ENCODE peak calls at places on chromosome 12, in four cellular contexts. I, V, Q and N are unnamed samples.

GRCh38 chr12:17666641-17667324 is 423.2 kb downstream of the RERGL start:
- DNase-seq in I (no peak), Q (no peak), V (no peak), N (no peak)

GRCh38 chr12:131369094-131369845 is 341.6 kb upstream of the SFSWAP start:
- DNase-seq in V (no peak), I (peak; percentile 32), Q (no peak), N (no peak)

GRCh38 chr12:67740706-67741105 is 92.2 kb downstream of the DYRK2 start:
- DNase-seq in Q (no peak), I (no peak), V (no peak), N (no peak)

GRCh38 chr12:117936722-117937484 is 31.9 kb downstream of the KSR2 start:
- DNase-seq in V (no peak), Q (no peak), I (no peak), N (no peak)

GRCh38 chr12:13179159-13180074 is 17.1 kb upstream of the EMP1 start:
- DNase-seq in Q (peak; percentile 80), I (peak; percentile 74), V (peak; percentile 66), N (peak; percentile 95)

GRCh38 chr12:112599871-112600270 is 181.1 kb downstream of the PTPN11 start:
- DNase-seq in V (no peak), I (no peak), Q (peak; percentile 70), N (no peak)

GRCh38 chr12:102061096-102061555 is 665 bp downstream of the WASHC3 start:
- DNase-seq in Q (peak; percentile 38), I (no peak), V (peak; percentile 14), N (no peak)

GRCh38 chr12:124713041-124713435 is 145.6 kb upstream of the NCOR2 start:
- DNase-seq in Q (no peak), I (peak; percentile 88), V (no peak), N (no peak)

GRCh38 chr12:15530361-15530760 is 208.1 kb downstream of the PTPRO start:
- DNase-seq in Q (no peak), V (peak; percentile 33), I (no peak), N (no peak)

GRCh38 chr12:14913381-14913781 is 25.0 kb downstream of the ERP27 start:
- DNase-seq in V (no peak), Q (peak; percentile 99), I (peak; percentile 69), N (peak; percentile 79)

GRCh38 chr12:123237646-123238329 is 4.6 kb downstream of the MTRFR start:
- DNase-seq in Q (peak; percentile 72), I (peak; percentile 80), V (peak; percentile 77), N (peak; percentile 59)

GRCh38 chr12:5096241-5096880 is 52.7 kb downstream of the KCNA5 start:
- DNase-seq in I (no peak), Q (peak; percentile 38), V (peak; percentile 74), N (peak; percentile 61)

DNA sequence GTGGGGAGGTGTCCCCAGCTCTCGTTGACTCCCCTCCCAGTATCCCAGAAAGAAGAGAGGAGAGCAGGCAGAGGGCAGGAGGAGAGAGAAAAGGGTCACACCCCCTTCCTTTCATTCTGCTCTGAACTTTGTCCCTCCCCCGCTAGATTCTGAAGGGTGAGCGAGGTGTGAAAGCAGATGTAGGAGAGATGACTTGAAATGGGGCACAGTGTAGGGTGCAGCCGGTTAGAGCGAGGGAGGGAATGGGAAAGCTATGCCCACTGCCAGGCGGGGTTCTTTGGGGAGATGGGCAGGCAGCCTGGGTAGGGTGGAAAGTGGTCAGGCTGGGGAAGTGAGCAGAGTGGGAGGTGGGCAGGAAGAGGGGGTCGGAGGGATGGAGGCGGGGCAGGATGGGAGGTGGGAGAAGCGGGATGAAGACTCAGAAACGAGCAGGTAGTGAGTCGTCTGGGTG is 11.6 kb upstream of the CALCOCO1 start:
- DNase-seq in I (no peak), Q (no peak), V (no peak), N (no peak)
- H3K27ac ChIP-seq in I (no peak overlapping the region), Q (no peak overlapping the region), V (no peak overlapping the region), N (no peak overlapping the region)

GRCh38 chr12:3242199-3242863 is 165.2 kb downstream of the TSPAN9 start:
- DNase-seq in V (no peak), Q (no peak), I (no peak), N (no peak)

GRCh38 chr12:3238196-3238595 is 161.0 kb downstream of the TSPAN9 start:
- DNase-seq in I (no peak), Q (no peak), V (no peak), N (no peak)

GRCh38 chr12:3244219-3244750 is 167.1 kb downstream of the TSPAN9 start:
- DNase-seq in Q (no peak), V (no peak), I (no peak), N (no peak)

GRCh38 chr12:3243376-3244084 is 166.4 kb downstream of the TSPAN9 start:
- DNase-seq in Q (no peak), V (no peak), I (no peak), N (no peak)

DNA sequence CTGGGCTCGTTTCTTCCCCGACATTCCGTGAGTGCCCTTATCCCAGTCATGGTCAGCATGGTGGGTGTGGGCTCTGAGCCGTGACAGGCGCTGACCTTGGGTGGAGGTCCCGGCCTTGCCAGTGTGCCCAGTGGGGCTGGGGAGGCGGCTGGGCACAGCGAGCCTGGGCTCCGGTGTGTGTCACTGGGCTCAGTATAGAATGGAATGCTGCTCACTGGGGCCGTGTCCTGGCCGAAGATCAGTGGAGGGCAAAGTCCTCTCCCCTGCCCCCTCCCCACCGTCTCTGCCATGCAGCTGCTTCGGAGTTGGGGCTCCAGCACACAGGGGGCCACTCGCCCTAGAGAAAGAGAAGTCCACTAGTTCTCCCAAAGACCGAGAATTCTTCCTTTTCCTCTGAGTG is 164.4 kb downstream of the TSPAN9 start:
- DNase-seq in Q (no peak), V (no peak), I (no peak), N (no peak)
- H3K27ac ChIP-seq in Q (no peak overlapping the region), V (no peak overlapping the region), I (no peak overlapping the region), N (no peak overlapping the region)

GRCh38 chr12:28175098-28175589 is 15.1 kb upstream of the CCDC91 start:
- DNase-seq in V (no peak), I (no peak), Q (no peak), N (no peak)

GRCh38 chr12:28177862-28178261 is 12.4 kb upstream of the CCDC91 start:
- DNase-seq in V (no peak), Q (no peak), I (no peak), N (no peak)

GRCh38 chr12:28176295-28176694 is 14.0 kb upstream of the CCDC91 start:
- DNase-seq in Q (no peak), V (no peak), I (no peak), N (no peak)

GRCh38 chr12:28178775-28179174 is 11.5 kb upstream of the CCDC91 start:
- DNase-seq in V (no peak), Q (no peak), I (no peak), N (no peak)

DNA sequence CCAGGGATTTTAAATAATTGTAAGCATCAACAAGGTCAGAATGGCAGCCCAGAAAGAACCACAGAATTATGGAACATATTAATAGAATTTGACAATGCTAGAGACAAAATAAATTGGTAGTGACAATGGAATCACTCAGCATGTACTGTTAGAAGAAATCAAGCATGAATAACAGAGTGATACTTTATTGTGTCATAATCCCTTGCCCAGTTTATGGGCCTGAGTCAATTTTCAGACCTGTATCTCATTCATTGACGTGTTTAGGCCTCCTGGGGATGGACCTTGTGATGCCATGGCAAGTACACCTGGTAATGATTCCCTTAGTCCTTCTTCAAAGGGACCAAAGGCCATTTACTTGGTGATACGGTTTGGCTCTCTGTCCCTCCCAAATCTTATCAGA is 12.8 kb upstream of the CCDC91 start:
- DNase-seq in Q (peak; percentile 35), V (no peak), I (no peak), N (no peak)
- H3K27ac ChIP-seq in Q (no peak overlapping the region), V (no peak overlapping the region), I (no peak overlapping the region), N (no peak overlapping the region)

GRCh38 chr12:45065125-45065626 is 14.3 kb upstream of the DBX2 start:
- DNase-seq in Q (no peak), I (no peak), V (no peak), N (no peak)
- H3K27ac ChIP-seq in Q (no peak overlapping the region), I (no peak overlapping the region), V (no peak overlapping the region), N (no peak overlapping the region)

GRCh38 chr12:53039851-53040250 is 10.0 kb upstream of the TNS2 start:
- DNase-seq in I (no peak), Q (no peak), V (no peak), N (no peak)

GRCh38 chr12:53036802-53037201 is 13.1 kb upstream of the TNS2 start:
- DNase-seq in V (no peak), I (no peak), Q (no peak), N (no peak)

GRCh38 chr12:53031616-53032015 is 18.2 kb upstream of the TNS2 start:
- DNase-seq in V (no peak), Q (no peak), I (no peak), N (no peak)

DNA sequence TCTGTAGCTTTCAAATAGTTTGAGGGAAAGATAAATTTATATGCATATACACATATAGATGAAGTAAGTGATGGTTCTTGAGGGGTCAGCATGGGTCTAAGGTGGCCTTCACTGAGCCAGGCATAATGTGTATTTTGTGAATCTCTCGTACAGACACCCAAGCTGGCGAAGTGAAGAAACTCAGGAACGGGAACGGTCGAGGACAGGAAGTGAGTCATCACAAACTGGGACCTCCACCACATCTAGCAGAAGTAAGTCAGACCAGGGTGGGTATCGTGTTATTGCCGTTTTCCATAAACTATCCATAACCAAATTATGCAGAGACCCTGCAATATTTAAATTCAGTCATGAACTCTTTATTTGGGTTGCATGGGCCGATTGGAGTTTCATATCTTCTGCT is 15.4 kb upstream of the TNS2 start:
- DNase-seq in I (no peak), Q (no peak), V (no peak), N (no peak)
- H3K27ac ChIP-seq in I (no peak overlapping the region), Q (no peak overlapping the region), V (no peak overlapping the region), N (no peak overlapping the region)

GRCh38 chr12:116539905-116540482 is 19.2 kb upstream of the MAP1LC3B2 start:
- DNase-seq in Q (peak; percentile 68), I (peak; percentile 81), V (peak; percentile 74), N (no peak)
- H3K27ac ChIP-seq in Q (no peak overlapping the region), I (peak overlapping the region; percentile 38), V (no peak overlapping the region), N (no peak overlapping the region)

DNA sequence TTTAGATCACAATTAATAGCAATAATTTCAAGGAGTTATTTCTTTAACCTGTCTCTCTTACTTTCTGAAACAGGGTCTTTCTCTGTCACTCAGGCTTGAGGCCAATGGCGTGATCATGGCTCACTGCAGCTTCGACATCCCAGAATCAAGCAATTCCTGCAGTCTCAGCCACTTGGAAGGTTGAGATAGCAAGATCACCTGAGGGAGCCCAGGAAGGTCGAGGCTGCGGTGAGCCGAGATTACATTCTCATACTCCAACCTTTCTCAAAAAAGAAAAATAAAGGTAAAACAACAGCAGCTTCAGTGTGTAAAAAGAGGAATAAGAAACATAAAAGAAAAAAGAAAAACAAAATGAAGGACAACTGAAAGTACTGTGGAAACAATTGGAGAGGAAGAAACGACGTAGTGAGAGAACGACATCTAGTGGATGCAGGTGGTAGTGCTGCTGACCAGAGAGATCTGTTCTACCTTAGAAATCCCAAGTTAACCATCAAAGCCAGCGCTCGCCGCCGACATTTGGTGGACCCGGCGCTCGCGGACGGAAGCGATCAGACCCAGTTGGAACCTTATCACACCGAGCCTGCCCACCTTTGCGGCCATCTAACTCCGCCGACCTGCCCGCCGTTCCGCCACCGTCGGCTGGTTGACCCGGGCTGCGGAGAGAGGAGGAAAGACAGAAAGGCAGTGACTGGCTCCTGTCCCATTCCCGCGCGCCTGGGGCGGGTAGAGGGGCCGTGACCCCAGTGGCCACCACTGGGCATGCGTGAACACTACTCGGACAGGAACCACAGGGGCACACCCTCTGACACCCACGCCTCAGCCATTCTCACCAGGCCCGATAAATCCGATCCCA is 196.1 kb downstream of the ALG10 start:
- DNase-seq in Q (peak; percentile 50), I (no peak), V (peak; percentile 48), N (peak; percentile 73)
- H3K27ac ChIP-seq in Q (no peak overlapping the region), I (no peak overlapping the region), V (no peak overlapping the region), N (no peak overlapping the region)

DNA sequence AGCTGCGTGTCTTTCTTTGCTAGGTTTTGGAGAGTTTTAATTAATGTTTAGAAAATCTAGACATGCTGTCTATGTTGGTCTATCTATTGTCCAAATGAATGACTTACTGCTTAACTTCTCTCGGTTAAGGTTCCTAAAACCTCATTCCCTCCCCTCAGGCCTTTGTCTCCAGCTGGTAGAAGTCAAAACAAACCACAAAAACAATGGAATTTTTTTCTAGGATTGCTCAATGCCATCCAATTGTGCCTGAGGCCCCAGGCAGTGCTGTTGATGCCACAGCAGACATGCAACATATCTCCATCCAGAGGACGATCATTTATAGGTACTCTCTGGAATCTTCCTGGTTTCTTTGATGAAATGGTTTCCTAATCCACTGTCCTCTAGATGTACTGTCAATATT is 448.2 kb upstream of the TBX3 start:
- DNase-seq in V (no peak), Q (peak; percentile 88), I (no peak), N (no peak)
- H3K27ac ChIP-seq in V (no peak overlapping the region), Q (no peak overlapping the region), I (no peak overlapping the region), N (no peak overlapping the region)